ENCODE peak calls at places on chromosomes 6 and 20, in ten cellular contexts. T is H1; Q is activated CD8-positive, alpha-beta T cell treated with anti-CD3 and anti-CD28 coated beads, Interleukin-2, amount 10 ng/mL, durations not matched to agents 7 days and 5 days; B is hypothalamus; P is skeletal muscle cell; H is GM04504; A is Peyer's patch; V is fibroblast of the aortic adventitia; M is RWPE2; S is AG09309. N is an unnamed sample.

GRCh38 chr6:114403858-114404257 is 61.0 kb upstream of the HS3ST5 start:
- DNase-seq in T (no peak), Q (no peak), B (no peak), P (no peak), H (no peak), A (no peak), V (no peak), M (no peak), S (no peak), N (no peak)

GRCh38 chr6:44297063-44298038 is 15.8 kb downstream of the AARS2 start:
- DNase-seq in T (no peak), Q (peak; percentile 56), B (peak; percentile 17), P (no peak), H (no peak), A (no peak), V (peak; percentile 7), M (no peak), S (no peak), N (peak; percentile 40)

GRCh38 chr6:33384581-33385020 is 7.0 kb upstream of the KIFC1 start:
- DNase-seq in T (no peak), Q (no peak), B (no peak), P (peak; percentile 35), H (peak; percentile 56), A (no peak), V (peak; percentile 87), M (no peak), S (peak; percentile 70), N (no peak)

GRCh38 chr6:17015144-17015543 is 86.7 kb upstream of the STMND1 start:
- DNase-seq in T (no peak), Q (no peak), B (no peak), P (peak; percentile 70), H (peak; percentile 44), A (no peak), V (peak; percentile 73), M (no peak), S (peak; percentile 29), N (peak; percentile 60)

GRCh38 chr6:159577564-159577963 is 115.5 kb downstream of the SOD2 start:
- DNase-seq in T (peak; percentile 7), Q (no peak), B (no peak), P (no peak), H (no peak), A (no peak), V (peak; percentile 7), M (no peak), S (no peak), N (no peak)

GRCh38 chr20:17084909-17085308 is 141.9 kb upstream of the PCSK2 start:
- DNase-seq in T (no peak), Q (no peak), B (no peak), P (no peak), H (no peak), A (no peak), V (no peak), M (no peak), S (no peak), N (no peak)

GRCh38 chr20:36629719-36630340 is 16.2 kb downstream of the SLA2 start:
- DNase-seq in T (no peak), Q (peak; percentile 78), B (no peak), P (no peak), H (no peak), A (no peak), V (no peak), M (no peak), S (no peak), N (peak; percentile 37)

GRCh38 chr6:16345449-16346330 is 107.3 kb downstream of the GMPR start:
- DNase-seq in T (no peak), Q (no peak), B (no peak), P (peak; percentile 79), H (peak; percentile 93), A (no peak), V (peak; percentile 95), M (no peak), S (peak; percentile 83), N (no peak)

GRCh38 chr20:24546232-24546892 is 76.9 kb downstream of the SYNDIG1 start:
- DNase-seq in T (no peak), Q (no peak), B (no peak), P (no peak), H (no peak), A (no peak), V (no peak), M (no peak), S (no peak), N (no peak)

GRCh38 chr6:449486-450419 is 58.2 kb downstream of the IRF4 start:
- DNase-seq in T (no peak), Q (no peak), B (no peak), P (no peak), H (no peak), A (no peak), V (no peak), M (no peak), S (no peak), N (no peak)

GRCh38 chr6:110390404-110390803 is 25.0 kb downstream of the DDO start:
- DNase-seq in T (no peak), Q (peak; percentile 40), B (no peak), P (no peak), H (no peak), A (no peak), V (no peak), M (no peak), S (no peak), N (no peak)

GRCh38 chr20:62448038-62448437 is 20.7 kb upstream of the RBBP8NL start:
- DNase-seq in T (no peak), Q (no peak), B (no peak), P (no peak), H (no peak), A (no peak), V (no peak), M (no peak), S (no peak), N (no peak)

GRCh38 chr20:13338097-13338661 is 117.1 kb downstream of the ISM1 start:
- DNase-seq in T (no peak), Q (no peak), B (no peak), P (no peak), H (no peak), A (no peak), V (no peak), M (no peak), S (no peak), N (no peak)

GRCh38 chr6:89267918-89268317 is 47.2 kb downstream of the GABRR2 start:
- DNase-seq in T (no peak), Q (no peak), B (no peak), P (no peak), H (no peak), A (no peak), V (no peak), M (no peak), S (no peak), N (no peak)

GRCh38 chr6:116557863-116558262 is 4.3 kb downstream of the CALHM4 start:
- DNase-seq in T (no peak), Q (no peak), B (no peak), P (peak; percentile 93), H (peak; percentile 87), A (no peak), V (peak; percentile 95), M (peak; percentile 76), S (peak; percentile 92), N (no peak)

GRCh38 chr6:31529329-31530150 is 778 bp downstream of the MCCD1 start:
- DNase-seq in T (no peak), Q (no peak), B (no peak), P (no peak), H (no peak), A (no peak), V (no peak), M (no peak), S (no peak), N (no peak)

GRCh38 chr20:940926-941325 is 24.8 kb upstream of the ANGPT4 start:
- DNase-seq in T (no peak), Q (no peak), B (no peak), P (no peak), H (no peak), A (no peak), V (no peak), M (no peak), S (no peak), N (no peak)

GRCh38 chr20:31934968-31935764 is 16.7 kb downstream of the PDRG1 start:
- DNase-seq in T (peak; percentile 50), Q (no peak), B (no peak), P (no peak), H (no peak), A (no peak), V (no peak), M (no peak), S (no peak), N (no peak)

GRCh38 chr6:41427642-41428401 is 92.4 kb downstream of the NCR2 start:
- DNase-seq in T (peak; percentile 73), Q (no peak), B (peak; percentile 34), P (no peak), H (no peak), A (peak; percentile 79), V (no peak), M (no peak), S (no peak), N (no peak)

GRCh38 chr20:42604998-42605970 is 584.4 kb downstream of the PTPRT start:
- DNase-seq in T (no peak), Q (no peak), B (no peak), P (no peak), H (no peak), A (no peak), V (no peak), M (no peak), S (no peak), N (no peak)

GRCh38 chr20:12409501-12409900 is 491.8 kb downstream of the BTBD3 start:
- DNase-seq in T (no peak), Q (no peak), B (no peak), P (no peak), H (no peak), A (no peak), V (no peak), M (no peak), S (no peak), N (no peak)

GRCh38 chr6:30618270-30618787 is 689 bp downstream of the MRPS18B start:
- DNase-seq in T (no peak), Q (no peak), B (no peak), P (no peak), H (no peak), A (no peak), V (peak; percentile 26), M (no peak), S (no peak), N (no peak)

GRCh38 chr6:99276747-99277146 is 72.7 kb downstream of the FAXC start:
- DNase-seq in T (no peak), Q (no peak), B (no peak), P (no peak), H (no peak), A (no peak), V (no peak), M (no peak), S (no peak), N (no peak)

GRCh38 chr6:152161501-152161900 is 354.0 kb downstream of the ESR1 start:
- DNase-seq in T (no peak), Q (no peak), B (no peak), P (peak; percentile 34), H (no peak), A (no peak), V (peak; percentile 30), M (no peak), S (no peak), N (no peak)

N was measured in CD4-positive, alpha-beta memory T cell.